ENCODE peak calls at places on chromosomes 5 and 9, in four cellular contexts. S is WTC11, O is HepG2, N is K562. I is an unnamed sample.

GRCh38 chr9:19456996-19457693 is 48.3 kb downstream of the ACER2 start:
- DNase-seq in N (peak), O (peak), S (peak), I (peak)

GRCh38 chr9:114176601-114177295 is 21.4 kb downstream of the COL27A1 start:
- DNase-seq in S (no peak), N (no peak), O (no peak), I (no peak)

GRCh38 chr5:145632701-145633100 is 202.4 kb downstream of the PRELID2 start:
- DNase-seq in N (no peak), S (no peak), O (no peak), I (no peak)

GRCh38 chr9:73023025-73023541 is 70.2 kb upstream of the ALDH1A1 start:
- DNase-seq in O (peak), S (peak), N (peak), I (peak)

GRCh38 chr5:158895573-158895972 is 204.1 kb downstream of the EBF1 start:
- DNase-seq in O (no peak), S (no peak), N (no peak), I (peak)

GRCh38 chr5:74870299-74871067 is 4.3 kb upstream of the FAM169A start:
- DNase-seq in O (no peak), N (no peak), S (no peak), I (no peak)

GRCh38 chr9:126955806-126956205 is 41.2 kb downstream of the RALGPS1 start:
- DNase-seq in O (peak), N (no peak), S (no peak), I (no peak)

GRCh38 chr9:6147847-6148246 is 67.8 kb upstream of the IL33 start:
- DNase-seq in S (no peak), O (no peak), N (no peak), I (no peak)

GRCh38 chr5:145701404-145701803 is 133.7 kb downstream of the PRELID2 start:
- DNase-seq in S (no peak), O (no peak), N (no peak), I (peak)

GRCh38 chr5:143592648-143593047 is 189.2 kb upstream of the NR3C1 start:
- DNase-seq in N (no peak), O (no peak), S (no peak), I (peak)

GRCh38 chr9:88777498-88778312 is 213.6 kb upstream of the S1PR3 start:
- DNase-seq in O (no peak), N (peak), S (no peak), I (no peak)

GRCh38 chr9:97536480-97536879 is 35.0 kb downstream of the TMOD1 start:
- DNase-seq in O (no peak), N (no peak), S (no peak), I (no peak)

GRCh38 chr9:131657890-131658752 is 81.8 kb downstream of the RAPGEF1 start:
- DNase-seq in N (no peak), O (peak), S (no peak), I (peak)

GRCh38 chr9:93198839-93199625 is 15.1 kb downstream of the WNK2 start:
- DNase-seq in O (no peak), N (no peak), S (no peak), I (no peak)

GRCh38 chr5:67549263-67549551 is 352.6 kb upstream of the CD180 start:
- DNase-seq in N (no peak), S (no peak), O (no peak), I (no peak)

GRCh38 chr9:89519393-89519805 is 21.5 kb upstream of the SEMA4D start:
- DNase-seq in O (peak), N (no peak), S (no peak), I (no peak)

GRCh38 chr5:72600401-72600981 is 93.3 kb upstream of the ZNF366 start:
- DNase-seq in N (no peak), O (no peak), S (no peak), I (peak)

GRCh38 chr9:89319015-89319905 is 960 bp downstream of the SECISBP2 start:
- DNase-seq in N (no peak), S (no peak), O (no peak), I (no peak)

GRCh38 chr9:17782750-17783149 is 203.9 kb downstream of the SH3GL2 start:
- DNase-seq in N (no peak), O (no peak), S (no peak), I (no peak)

GRCh38 chr5:169695025-169695625 is 58.0 kb downstream of the DOCK2 start:
- DNase-seq in S (no peak), N (no peak), O (no peak), I (no peak)

GRCh38 chr5:138789771-138790242 is 36.6 kb downstream of the CTNNA1 start:
- DNase-seq in N (peak), O (peak), S (peak), I (peak)

GRCh38 chr5:137113939-137114338 is 385.2 kb downstream of the SPOCK1 start:
- DNase-seq in N (no peak), O (no peak), S (no peak), I (no peak)

GRCh38 chr9:14417230-14417629 is 103.3 kb upstream of the NFIB start:
- DNase-seq in S (no peak), O (no peak), N (no peak), I (no peak)

GRCh38 chr9:36848946-36849345 is 185.1 kb downstream of the PAX5 start:
- DNase-seq in O (no peak), N (no peak), S (no peak), I (no peak)

GRCh38 chr5:56457887-56458451 is 224.8 kb upstream of the ANKRD55 start:
- DNase-seq in N (peak), O (no peak), S (no peak), I (no peak)

GRCh38 chr5:139468421-139468931 is 2.3 kb upstream of the SMIM33 start:
- DNase-seq in O (no peak), N (peak), S (peak), I (no peak)

GRCh38 chr9:122144836-122145235 is 14.7 kb downstream of the NDUFA8 start:
- DNase-seq in O (peak), S (no peak), N (peak), I (no peak)

GRCh38 chr9:93036887-93037475 is 21.5 kb upstream of the SUSD3 start:
- DNase-seq in S (no peak), N (no peak), O (no peak), I (no peak)

GRCh38 chr9:69932901-69933300 is 110.7 kb upstream of the MAMDC2 start:
- DNase-seq in S (peak), N (peak), O (peak), I (peak)

GRCh38 chr9:33132249-33132772 is 34.8 kb downstream of the B4GALT1 start:
- DNase-seq in S (no peak), O (no peak), N (no peak), I (peak)

GRCh38 chr9:129678844-129679243 is 13.4 kb downstream of the PRRX2 start:
- DNase-seq in S (no peak), O (no peak), N (no peak), I (no peak)

GRCh38 chr9:129675656-129676055 is 10.2 kb downstream of the PRRX2 start:
- DNase-seq in S (no peak), O (no peak), N (no peak), I (no peak)

GRCh38 chr9:129676287-129676686 is 10.8 kb downstream of the PRRX2 start:
- DNase-seq in N (no peak), S (no peak), O (no peak), I (no peak)

GRCh38 chr9:129676970-129677369 is 11.5 kb downstream of the PRRX2 start:
- DNase-seq in S (no peak), O (peak), N (no peak), I (no peak)

GRCh38 chr9:129677456-129677855 is 12.0 kb downstream of the PRRX2 start:
- DNase-seq in S (no peak), O (no peak), N (no peak), I (no peak)
- TF ChIP-seq NR3C1 in S (no peak), O (no peak), N (no peak), I (no peak)

GRCh38 chr9:4258321-4259093 is 41.4 kb downstream of the GLIS3 start:
- DNase-seq in S (no peak), N (no peak), O (no peak), I (no peak)
- TF ChIP-seq NR3C1 in S (no peak), N (no peak), O (no peak), I (no peak)

GRCh38 chr9:135073741-135074305 is 13.6 kb upstream of the OLFM1 start:
- DNase-seq in O (no peak), S (no peak), N (no peak), I (no peak)
- TF ChIP-seq NR3C1 in O (no peak), S (no peak), N (no peak), I (no peak)

GRCh38 chr9:135155396-135155795 is 67.9 kb downstream of the OLFM1 start:
- DNase-seq in O (no peak), N (no peak), S (no peak), I (no peak)

GRCh38 chr9:135158572-135158937 is 71.1 kb downstream of the OLFM1 start:
- DNase-seq in O (no peak), N (no peak), S (no peak), I (no peak)

GRCh38 chr9:135154050-135154570 is 66.6 kb downstream of the OLFM1 start:
- DNase-seq in O (no peak), S (no peak), N (no peak), I (no peak)

GRCh38 chr9:135157856-135158571 is 70.5 kb downstream of the OLFM1 start:
- DNase-seq in S (no peak), O (no peak), N (no peak), I (no peak)

DNA sequence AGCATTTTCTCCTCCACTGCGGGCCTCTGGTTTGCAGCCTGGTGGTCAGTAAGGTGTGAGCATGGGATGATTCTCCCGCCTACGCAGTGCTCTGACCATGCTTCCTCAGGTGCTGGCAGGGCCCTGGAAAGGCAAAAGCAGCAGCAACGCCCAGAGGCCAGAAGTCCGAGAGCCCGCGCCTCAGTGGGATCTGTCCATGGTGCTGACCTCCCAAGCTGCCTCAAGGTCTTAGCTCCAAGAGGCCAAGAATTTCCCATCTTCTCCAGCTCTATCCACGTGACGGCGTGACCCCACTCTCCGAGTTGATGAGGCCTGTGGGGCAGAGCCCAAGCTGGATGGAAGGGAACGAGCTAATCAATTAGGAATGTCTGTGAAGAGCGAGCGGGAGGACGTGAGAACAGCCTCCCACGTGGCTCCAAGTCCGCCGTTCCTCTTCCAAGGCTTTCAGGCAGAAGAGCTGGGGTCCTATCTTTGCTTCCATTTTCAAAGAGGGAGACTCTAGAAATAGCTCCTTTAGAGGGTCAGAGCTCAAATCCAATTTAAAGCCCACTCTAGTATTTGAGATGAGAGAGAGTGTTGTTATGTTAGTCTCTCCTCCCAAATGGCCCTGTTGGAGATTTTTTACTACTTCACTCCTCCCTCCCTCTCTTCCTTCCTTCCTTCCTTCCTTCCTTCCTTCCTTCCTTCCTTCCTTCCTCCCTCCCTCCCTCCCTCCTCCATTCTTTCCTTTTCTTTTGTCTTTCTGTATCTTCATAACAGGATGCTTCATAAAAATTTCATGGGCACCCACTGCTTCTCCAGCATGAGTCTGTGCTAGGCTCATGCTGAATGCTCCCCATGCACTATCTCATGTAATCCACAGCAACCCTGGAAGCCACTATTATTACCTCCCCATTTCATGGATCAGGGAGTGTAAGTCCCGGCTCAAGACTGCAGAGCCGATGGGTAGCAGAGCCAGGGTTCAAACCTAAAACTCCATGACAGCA is 69.3 kb downstream of the OLFM1 start:
- DNase-seq in O (peak), N (peak), S (peak), I (peak)
- TF ChIP-seq NR3C1 in O (no peak), N (no peak), S (no peak), I (no peak)

I was measured in A549.